ENCODE peak calls at places on chromosomes 4 and X, in eight cellular contexts. G is K562; Q is CD4-positive, alpha-beta memory T cell; W is IMR-90; U is stomach; I is cardiac muscle cell; O is uterus; E is CD8-positive, alpha-beta T cell. M is an unnamed sample.

GRCh38 chrX:68938244-68939004 is 109.6 kb downstream of the EFNB1 start:
- DNase-seq in G (no peak), O (no peak), I (peak), U (no peak), W (peak), Q (no peak), E (no peak), M (no peak)

GRCh38 chr4:121156822-121157769 is 7.0 kb downstream of the TNIP3 start:
- DNase-seq in Q (peak), W (peak), I (peak), E (no peak), G (no peak), O (no peak), U (no peak), M (no peak)

GRCh38 chr4:128286474-128287158 is 997 bp downstream of the PGRMC2 start:
- DNase-seq in G (peak), O (no peak), I (peak), Q (peak), U (no peak), W (peak), E (no peak), M (no peak)

GRCh38 chrX:29478336-29479069 is 736.9 kb upstream of the MAGEB2 start:
- DNase-seq in E (no peak), I (peak), U (peak), G (peak), W (peak), Q (no peak), O (no peak), M (no peak)

GRCh38 chrX:115191490-115192243 is 2.5 kb downstream of the RBMXL3 start:
- DNase-seq in Q (no peak), E (no peak), U (no peak), W (no peak), G (no peak), I (no peak), O (no peak), M (no peak)

GRCh38 chr4:40357738-40358137 is 22.6 kb downstream of the CHRNA9 start:
- DNase-seq in O (no peak), E (no peak), Q (no peak), G (no peak), I (no peak), W (no peak), U (no peak), M (no peak)

GRCh38 chr4:74189331-74190043 is 31.6 kb downstream of the MTHFD2L start:
- DNase-seq in W (peak), Q (peak), U (no peak), E (no peak), O (no peak), I (peak), G (peak), M (no peak)

GRCh38 chr4:30903493-30903892 is 183.3 kb downstream of the PCDH7 start:
- DNase-seq in W (peak), Q (no peak), E (no peak), O (no peak), I (peak), G (no peak), U (no peak), M (no peak)

GRCh38 chrX:155592331-155592730 is 20.4 kb downstream of the TMLHE start:
- DNase-seq in E (no peak), I (no peak), Q (no peak), W (no peak), U (no peak), G (no peak), O (no peak), M (no peak)

GRCh38 chrX:13888284-13888683 is 71.4 kb upstream of the GPM6B start:
- DNase-seq in E (no peak), Q (no peak), I (no peak), G (no peak), O (no peak), W (no peak), U (no peak), M (no peak)

GRCh38 chr4:80730158-80730557 is 300.4 kb upstream of the BMP3 start:
- DNase-seq in O (no peak), U (no peak), G (no peak), W (no peak), I (no peak), Q (no peak), E (no peak), M (no peak)

GRCh38 chrX:118974908-118975671 is 672 bp downstream of the LONRF3 start:
- DNase-seq in G (peak), Q (peak), W (no peak), U (peak), E (no peak), I (peak), O (peak), M (no peak)

GRCh38 chr4:151968643-151969042 is 207.8 kb upstream of the GATB start:
- DNase-seq in W (no peak), I (no peak), E (no peak), O (no peak), Q (no peak), U (no peak), G (no peak), M (no peak)

GRCh38 chr4:102623622-102624021 is 122.5 kb downstream of the NFKB1 start:
- DNase-seq in Q (no peak), W (peak), I (peak), U (no peak), E (no peak), O (no peak), G (no peak), M (no peak)

GRCh38 chr4:150679018-150679766 is 97.2 kb downstream of the MAB21L2 start:
- DNase-seq in E (no peak), Q (no peak), O (no peak), W (no peak), I (no peak), U (no peak), G (no peak), M (no peak)

GRCh38 chr4:55503164-55503563 is 43.5 kb downstream of the CLOCK start:
- DNase-seq in I (peak), W (peak), E (no peak), O (no peak), G (peak), Q (no peak), U (no peak), M (no peak)

GRCh38 chr4:120763650-120764049 is 158.9 kb downstream of the PRDM5 start:
- DNase-seq in U (no peak), W (no peak), Q (no peak), O (no peak), I (no peak), G (no peak), E (no peak), M (no peak)

GRCh38 chr4:155999743-156000142 is 46.1 kb upstream of the CTSO start:
- DNase-seq in W (no peak), O (no peak), E (no peak), U (no peak), G (no peak), I (peak), Q (no peak), M (no peak)

GRCh38 chrX:9279271-9279596 is 185.6 kb upstream of the TBL1X start:
- DNase-seq in E (no peak), I (peak), W (peak), O (no peak), G (no peak), U (no peak), Q (no peak), M (no peak)

GRCh38 chrX:109294097-109294815 is 187.6 kb downstream of the GUCY2F start:
- DNase-seq in U (no peak), I (peak), O (no peak), G (no peak), E (no peak), W (no peak), Q (no peak), M (no peak)

GRCh38 chrX:41474726-41475100 is 27.6 kb downstream of the NYX start:
- DNase-seq in U (no peak), G (no peak), Q (no peak), E (no peak), W (no peak), I (no peak), O (no peak), M (no peak)

GRCh38 chrX:9518896-9519295 is 54.0 kb downstream of the TBL1X start:
- DNase-seq in U (no peak), E (no peak), W (no peak), I (no peak), Q (no peak), G (no peak), O (no peak), M (no peak)

GRCh38 chr4:78543424-78544238 is 7.9 kb upstream of the ANXA3 start:
- DNase-seq in O (no peak), Q (no peak), W (no peak), U (no peak), G (no peak), I (no peak), E (no peak), M (no peak)

GRCh38 chr4:148834804-148835598 is 392.8 kb upstream of the NR3C2 start:
- DNase-seq in U (no peak), Q (no peak), W (peak), I (peak), O (no peak), G (no peak), E (no peak), M (no peak)

GRCh38 chrX:15146515-15146914 is 123.4 kb downstream of the ASB9 start:
- DNase-seq in O (no peak), I (peak), W (no peak), G (peak), E (no peak), U (peak), Q (no peak), M (no peak)

GRCh38 chrX:45743081-45743533 is 542.4 kb upstream of the DIPK2B start:
- DNase-seq in U (no peak), I (no peak), W (peak), O (no peak), Q (no peak), G (no peak), E (no peak), M (no peak)

GRCh38 chrX:40449396-40449795 is 131.4 kb upstream of the ATP6AP2 start:
- DNase-seq in W (no peak), O (no peak), E (no peak), U (no peak), G (no peak), I (no peak), Q (no peak), M (no peak)

GRCh38 chr4:38131371-38132139 is 171.4 kb downstream of the PTTG2 start:
- DNase-seq in I (peak), U (no peak), G (no peak), O (no peak), Q (peak), W (no peak), E (peak), M (no peak)

DNA sequence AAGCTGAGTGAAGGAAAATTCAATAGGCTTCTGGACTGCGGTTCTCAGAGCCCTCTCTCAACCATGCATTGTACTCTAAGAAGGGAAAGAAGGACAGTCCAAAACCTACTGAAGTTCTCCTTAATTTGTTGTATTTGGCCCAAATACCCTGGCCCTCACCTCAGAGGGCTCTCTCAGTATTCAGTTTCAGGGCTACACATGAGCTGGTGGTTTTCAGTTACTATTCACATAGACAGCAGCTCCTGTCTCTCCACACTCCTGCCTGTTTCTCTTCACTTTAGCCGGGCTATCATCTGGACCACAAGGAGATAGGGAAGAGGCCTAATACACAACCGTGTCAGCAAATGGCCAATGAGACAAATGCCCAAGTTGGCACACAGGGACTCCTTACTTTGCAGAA is 66.0 kb downstream of the ATG4A start:
- DNase-seq in Q (no peak), U (no peak), I (no peak), W (no peak), G (no peak), E (no peak), O (no peak), M (no peak)
- H3K4me3 ChIP-seq in Q (no peak), U (no peak), I (no peak), W (no peak), G (no peak), E (no peak), O (no peak), M (no peak)

GRCh38 chr4:4507923-4508322 is 33.9 kb downstream of the STX18 start:
- DNase-seq in W (no peak), I (no peak), E (no peak), G (peak), U (no peak), Q (no peak), O (no peak), M (no peak)

GRCh38 chr4:4509521-4509920 is 32.3 kb downstream of the STX18 start:
- DNase-seq in E (no peak), U (no peak), I (no peak), Q (no peak), G (no peak), O (no peak), W (no peak), M (no peak)

GRCh38 chr4:4507403-4507802 is 34.4 kb downstream of the STX18 start:
- DNase-seq in Q (no peak), G (no peak), W (no peak), U (no peak), E (no peak), I (no peak), O (no peak), M (no peak)

GRCh38 chr4:4504783-4505182 is 37.1 kb downstream of the STX18 start:
- DNase-seq in I (no peak), E (no peak), W (no peak), Q (no peak), U (no peak), O (no peak), G (no peak), M (no peak)

DNA sequence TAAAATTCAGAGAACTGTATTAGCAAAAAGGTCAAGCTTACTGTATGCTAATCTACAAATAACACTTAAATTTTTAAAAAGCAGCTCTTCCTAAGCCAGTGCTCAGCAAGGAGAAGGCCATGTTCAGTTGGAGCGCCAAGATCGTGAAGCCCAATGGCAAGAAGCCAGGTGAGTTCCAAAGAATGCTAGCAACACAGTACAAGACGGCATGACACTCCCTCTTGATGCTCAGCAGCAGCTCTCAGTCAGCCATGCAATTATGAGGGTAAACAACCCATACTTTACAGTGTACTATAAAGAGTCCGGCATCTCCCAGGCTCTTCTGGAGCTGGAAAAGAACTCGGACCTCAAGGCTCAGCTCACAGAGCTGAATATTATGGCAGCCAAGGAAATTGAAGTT is 34.9 kb downstream of the STX18 start:
- DNase-seq in U (no peak), I (peak), W (no peak), Q (no peak), G (no peak), O (peak), E (no peak), M (no peak)
- H3K27ac ChIP-seq in U (no peak), I (no peak), W (no peak), Q (no peak), G (no peak), O (peak), E (no peak), M (no peak)

DNA sequence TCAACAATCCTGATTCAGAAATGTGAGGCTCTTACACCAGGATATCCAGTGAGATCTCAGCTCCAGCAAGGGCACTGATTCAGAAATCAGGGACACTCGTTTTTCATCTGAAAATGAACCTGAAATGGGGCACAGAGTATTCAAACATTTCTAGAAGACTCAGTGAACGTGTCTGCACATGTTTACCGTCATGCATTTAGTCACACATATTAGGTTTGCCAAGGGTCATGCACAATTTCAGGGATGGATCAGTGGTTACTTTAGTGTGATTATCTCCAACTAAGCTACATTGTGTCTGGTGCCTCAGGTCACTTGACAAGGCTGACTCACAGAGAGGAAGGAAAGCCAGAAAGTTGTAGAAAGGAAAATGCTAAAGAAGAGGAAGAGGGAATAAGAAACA is 33.6 kb upstream of the SPANXN2 start:
- DNase-seq in U (no peak), I (no peak), Q (no peak), W (no peak), G (no peak), E (no peak), O (no peak), M (no peak)
- H3K4me3 ChIP-seq in U (no peak), I (no peak), Q (no peak), W (no peak), G (no peak), E (no peak), O (no peak), M (no peak)

DNA sequence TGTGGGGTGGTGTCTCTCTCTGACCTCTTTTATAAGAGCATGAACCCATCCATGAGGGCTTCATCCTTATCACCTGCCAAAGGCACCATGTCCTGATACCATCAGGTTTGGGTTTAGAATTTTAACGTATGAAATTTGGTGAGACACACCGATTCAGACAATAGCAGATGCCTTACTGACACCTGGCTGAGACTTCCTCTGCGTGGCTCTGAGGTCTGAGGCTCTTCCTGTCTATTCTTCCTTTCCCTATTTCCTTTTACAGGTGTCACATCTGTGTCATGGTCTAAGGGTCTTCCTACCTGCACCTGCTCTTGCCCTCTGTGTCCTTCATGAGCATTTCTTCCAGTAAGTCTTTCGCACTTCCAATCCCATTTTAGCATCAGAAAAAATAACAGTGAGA is 320.8 kb upstream of the CLNK start:
- DNase-seq in I (no peak), G (no peak), U (no peak), E (no peak), Q (no peak), O (no peak), W (no peak), M (no peak)
- H3K27ac ChIP-seq in I (no peak), G (no peak), U (no peak), E (no peak), Q (no peak), O (no peak), W (no peak), M (no peak)

M was measured in esophagus squamous epithelium.